ENCODE peak calls at places on chromosomes 4 and X, in four cellular contexts. One of them, this sample, is unnamed.
A peak's percentile ranks its signal among the peaks of the same experiment; 100 is the strongest.

GRCh38 chr4:165970703-165971420 is 97.8 kb downstream of the TLL1 start:
- DNase-seq in C1 segment of cervical spinal cord: no peak
- DNase-seq in IMR-90: no peak
- DNase-seq in NCI-H1092 treated with DMSO at 0.1 percent for 48 hours: no peak
- DNase-seq in this sample: no peak

GRCh38 chr4:109658871-109659410 is 44.3 kb downstream of the CASP6 start:
- DNase-seq in C1 segment of cervical spinal cord: no peak
- DNase-seq in IMR-90: peak; percentile 6
- DNase-seq in NCI-H1092 treated with DMSO at 0.1 percent for 48 hours: no peak
- DNase-seq in this sample: no peak

GRCh38 chrX:43000121-43000520 is 222.2 kb upstream of the PPP1R2C start:
- DNase-seq in C1 segment of cervical spinal cord: no peak
- DNase-seq in IMR-90: no peak
- DNase-seq in NCI-H1092 treated with DMSO at 0.1 percent for 48 hours: no peak
- DNase-seq in this sample: no peak

GRCh38 chr4:187451776-187452175 is 543.8 kb upstream of the ZFP42 start:
- DNase-seq in C1 segment of cervical spinal cord: no peak
- DNase-seq in IMR-90: no peak
- DNase-seq in NCI-H1092 treated with DMSO at 0.1 percent for 48 hours: no peak
- DNase-seq in this sample: no peak

GRCh38 chr4:124018383-124019317 is 622.1 kb downstream of the SPRY1 start:
- DNase-seq in C1 segment of cervical spinal cord: no peak
- DNase-seq in IMR-90: peak; percentile 37
- DNase-seq in NCI-H1092 treated with DMSO at 0.1 percent for 48 hours: no peak
- DNase-seq in this sample: no peak

GRCh38 chr4:3047464-3048286 is 26.7 kb downstream of the HTT-AS start:
- DNase-seq in C1 segment of cervical spinal cord: peak; percentile 37
- DNase-seq in IMR-90: peak; percentile 39
- DNase-seq in NCI-H1092 treated with DMSO at 0.1 percent for 48 hours: peak; percentile 51
- DNase-seq in this sample: peak; percentile 55

GRCh38 chrX:133918326-133918725 is 67.1 kb downstream of the GPC3 start:
- DNase-seq in C1 segment of cervical spinal cord: no peak
- DNase-seq in IMR-90: no peak
- DNase-seq in NCI-H1092 treated with DMSO at 0.1 percent for 48 hours: peak; percentile 11
- DNase-seq in this sample: no peak

GRCh38 chr4:125187621-125188176 is 127.1 kb upstream of the FAT4 start:
- DNase-seq in C1 segment of cervical spinal cord: no peak
- DNase-seq in IMR-90: peak; percentile 0
- DNase-seq in NCI-H1092 treated with DMSO at 0.1 percent for 48 hours: no peak
- DNase-seq in this sample: no peak

GRCh38 chr4:158850800-158851644 is 82.2 kb downstream of the FNIP2 start:
- DNase-seq in C1 segment of cervical spinal cord: no peak
- DNase-seq in IMR-90: peak; percentile 44
- DNase-seq in NCI-H1092 treated with DMSO at 0.1 percent for 48 hours: no peak
- DNase-seq in this sample: no peak

This sample was measured in substantia nigra.